ENCODE peak calls at places on chromosomes 13 and 19, in six cellular contexts. O, F, R, B, A and M are unnamed samples. For H3K4me1, the result is how much of the 10 kb centered on the place peaks cover.

GRCh38 chr13:28657784-28658538 is 969 bp upstream of the POMP start:
- DNase-seq in O (no peak), A (no peak), R (no peak), B (no peak), F (no peak), M (no peak)

GRCh38 chr13:104320446-104320845 is 1254.2 kb upstream of the SLC10A2 start:
- DNase-seq in F (no peak), B (no peak), O (no peak), A (no peak), R (no peak), M (no peak)

GRCh38 chr19:48158210-48158790 is 11.8 kb downstream of the LIG1 start:
- DNase-seq in A (no peak), O (no peak), R (no peak), F (no peak), B (no peak), M (no peak)

GRCh38 chr19:17943284-17944221 is 10.7 kb downstream of the CCDC124 start:
- DNase-seq in A (no peak), B (peak), R (no peak), O (no peak), F (no peak), M (no peak)

GRCh38 chr19:4069331-4069959 is 2.7 kb upstream of the ZBTB7A start:
- DNase-seq in A (no peak), R (no peak), F (no peak), O (no peak), B (peak), M (peak)

GRCh38 chr19:34041922-34042521 is 130.3 kb upstream of the LSM14A start:
- DNase-seq in A (peak), B (peak), F (peak), O (peak), R (no peak), M (peak)

GRCh38 chr13:51845574-51846318 is 769 bp upstream of the TMEM272 start:
- DNase-seq in R (no peak), A (no peak), F (no peak), B (peak), O (no peak), M (no peak)

GRCh38 chr19:19452241-19453128 is 47.0 kb downstream of the GATAD2A start:
- DNase-seq in R (no peak), O (no peak), A (no peak), F (no peak), B (no peak), M (peak)

GRCh38 chr19:50489461-50490011 is 12.9 kb upstream of the GARIN5A start:
- DNase-seq in B (peak), F (peak), A (no peak), O (no peak), R (no peak), M (no peak)

GRCh38 chr19:35207391-35207871 is 21.1 kb downstream of the FAM187B start:
- DNase-seq in F (no peak), O (peak), A (no peak), R (no peak), B (no peak), M (no peak)

GRCh38 chr13:113157206-113157928 is 1.1 kb upstream of the PROZ start:
- DNase-seq in A (no peak), B (peak), R (no peak), O (no peak), F (no peak), M (no peak)

GRCh38 chr13:50129923-50130685 is 114.9 kb downstream of the KCNRG start:
- DNase-seq in B (peak), R (no peak), O (no peak), A (peak), F (peak), M (peak)

GRCh38 chr19:1243768-1244692 is 2.5 kb downstream of the ATP5F1D start:
- DNase-seq in R (no peak), F (peak), O (peak), B (peak), A (peak), M (peak)

GRCh38 chr13:51111174-51111573 is at the start of gene C13orf42:
- DNase-seq in B (no peak), F (no peak), A (no peak), O (no peak), R (no peak), M (no peak)

GRCh38 chr19:29843180-29844051 is 31.6 kb downstream of the CCNE1 start:
- DNase-seq in O (no peak), F (peak), B (peak), A (peak), R (no peak), M (peak)

GRCh38 chr19:16572332-16573211 is at the start of gene SLC35E1:
- DNase-seq in A (peak), F (peak), B (peak), R (peak), O (peak), M (peak)

GRCh38 chr13:23753523-23753922 is 135.7 kb downstream of the MIPEP start:
- DNase-seq in F (no peak), R (no peak), A (no peak), O (no peak), B (no peak), M (no peak)

GRCh38 chr13:64239372-64239771 is 2823.7 kb upstream of the PCDH20 start:
- DNase-seq in F (no peak), O (no peak), B (no peak), R (peak), A (no peak), M (no peak)

GRCh38 chr13:99501135-99501951 is at the start of gene TM9SF2:
- DNase-seq in B (peak), A (peak), F (peak), R (peak), O (peak), M (peak)

GRCh38 chr19:54938906-54939305 is 8.4 kb downstream of the NLRP7 start:
- DNase-seq in R (no peak), A (no peak), B (no peak), F (no peak), O (peak), M (no peak)

GRCh38 chr13:32761472-32761871 is 175.2 kb downstream of the PDS5B start:
- DNase-seq in R (no peak), O (no peak), A (no peak), B (no peak), F (no peak), M (no peak)
- H3K4me1 ChIP-seq in R (under half), O (under half), A (under half), B (under half), F (under half), M (under half)

DNA sequence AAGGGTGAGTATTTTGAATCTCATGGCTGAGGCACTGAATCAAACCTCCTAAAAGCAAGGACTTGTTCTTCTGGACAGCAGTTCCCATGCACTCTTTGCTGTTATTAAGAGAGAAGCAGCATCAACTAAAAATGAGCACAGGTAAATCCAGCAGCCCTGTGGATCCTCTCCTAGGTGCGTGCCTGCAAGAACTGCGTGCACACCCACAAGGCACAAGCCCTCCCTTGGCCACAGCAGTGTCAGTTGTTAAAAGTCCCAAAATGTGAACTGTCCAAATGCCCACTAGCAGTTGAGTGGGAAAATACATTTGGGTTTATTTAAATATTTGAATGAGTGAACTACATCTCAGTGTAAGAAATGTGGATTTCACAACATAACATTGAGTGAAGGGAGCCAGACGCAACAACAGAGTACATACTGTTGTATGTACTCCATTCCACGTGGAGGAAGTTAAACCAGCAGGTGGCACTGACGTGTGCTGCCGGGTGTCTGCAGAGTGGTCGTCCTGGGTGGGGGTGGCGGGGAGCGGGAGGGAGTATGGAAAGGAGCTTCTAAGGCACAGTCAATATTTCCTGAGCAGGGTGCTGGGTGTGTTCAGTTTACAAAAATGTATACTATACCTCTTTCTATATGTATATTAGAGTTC is 266.4 kb downstream of the NALCN start:
- DNase-seq in O (no peak), R (no peak), F (no peak), B (peak), A (no peak), M (no peak)
- TF ChIP-seq CTCF in O (peak), R (no peak), F (no peak), B (peak), A (no peak), M (no peak)

GRCh38 chr19:40682431-40682964 is 8.0 kb downstream of the NUMBL start:
- DNase-seq in O (no peak), F (no peak), B (no peak), R (no peak), A (no peak), M (no peak)

GRCh38 chr19:40684280-40684679 is 6.2 kb downstream of the NUMBL start:
- DNase-seq in A (no peak), F (no peak), B (no peak), R (no peak), O (no peak), M (no peak)

GRCh38 chr19:40683437-40683836 is 7.0 kb downstream of the NUMBL start:
- DNase-seq in A (no peak), R (no peak), F (no peak), O (no peak), B (no peak), M (no peak)

GRCh38 chr19:40677156-40677555 is 13.3 kb downstream of the NUMBL start:
- DNase-seq in F (no peak), R (no peak), A (no peak), O (no peak), B (no peak), M (no peak)

GRCh38 chr19:40681039-40681438 is 9.4 kb downstream of the NUMBL start:
- DNase-seq in R (no peak), O (no peak), F (no peak), B (no peak), A (no peak), M (no peak)
- H3K4me1 ChIP-seq in R (under half), O (under half), F (under half), B (under half), A (under half), M (under half)

GRCh38 chr19:49443366-49444099 is 2.2 kb upstream of the SLC17A7 start:
- DNase-seq in F (peak), R (peak), O (peak), A (peak), B (peak), M (peak)

GRCh38 chr19:49447485-49448431 is 3.9 kb downstream of the PIH1D1 start:
- DNase-seq in F (no peak), O (no peak), A (no peak), B (peak), R (no peak), M (no peak)

GRCh38 chr19:49442793-49443365 is 1.6 kb upstream of the SLC17A7 start:
- DNase-seq in O (peak), F (peak), R (peak), B (peak), A (peak), M (peak)

GRCh38 chr19:49448432-49448786 is 3.2 kb downstream of the PIH1D1 start:
- DNase-seq in A (no peak), O (no peak), F (no peak), B (no peak), R (no peak), M (no peak)

GRCh38 chr19:49445997-49446396 is 4.7 kb upstream of the SLC17A7 start:
- DNase-seq in O (no peak), R (no peak), F (no peak), A (no peak), B (no peak), M (no peak)
- TF ChIP-seq CTCF in O (no peak), R (peak), F (no peak), A (no peak), B (no peak), M (no peak)

GRCh38 chr19:14565298-14565679 is 6.6 kb downstream of the NDUFB7 start:
- DNase-seq in F (no peak), A (no peak), O (no peak), B (peak), R (no peak), M (no peak)
- H3K4me1 ChIP-seq in F (under half), A (under half), O (under half), B (under half), R (under half), M (under half)

GRCh38 chr13:82356667-82357066 is 1525.6 kb downstream of the SLITRK1 start:
- DNase-seq in R (no peak), O (no peak), A (no peak), B (no peak), F (no peak), M (no peak)
- TF ChIP-seq CTCF in R (no peak), O (no peak), A (no peak), B (peak), F (no peak), M (no peak)

GRCh38 chr13:90049989-90050671 is 1297.4 kb upstream of the MIR17HG start:
- DNase-seq in A (no peak), F (no peak), R (no peak), O (no peak), B (no peak), M (no peak)
- H3K4me1 ChIP-seq in A (under half), F (under half), R (under half), O (under half), B (under half), M (under half)

GRCh38 chr19:43773725-43774102 is 7.1 kb downstream of the KCNN4 start:
- DNase-seq in A (no peak), O (no peak), F (no peak), B (no peak), R (no peak), M (no peak)

GRCh38 chr19:43777163-43777700 is 3.5 kb downstream of the KCNN4 start:
- DNase-seq in F (no peak), B (no peak), O (no peak), R (no peak), A (no peak), M (no peak)

GRCh38 chr19:43776285-43776684 is 4.5 kb downstream of the KCNN4 start:
- DNase-seq in B (no peak), A (no peak), R (no peak), F (no peak), O (no peak), M (no peak)

GRCh38 chr19:43775299-43775890 is 5.4 kb downstream of the KCNN4 start:
- DNase-seq in A (no peak), B (no peak), O (no peak), F (no peak), R (no peak), M (no peak)

GRCh38 chr19:43774103-43774939 is 6.5 kb downstream of the KCNN4 start:
- DNase-seq in O (no peak), A (peak), F (peak), B (peak), R (no peak), M (peak)
- TF ChIP-seq CTCF in O (no peak), A (peak), F (no peak), B (peak), R (peak), M (peak)

DNA sequence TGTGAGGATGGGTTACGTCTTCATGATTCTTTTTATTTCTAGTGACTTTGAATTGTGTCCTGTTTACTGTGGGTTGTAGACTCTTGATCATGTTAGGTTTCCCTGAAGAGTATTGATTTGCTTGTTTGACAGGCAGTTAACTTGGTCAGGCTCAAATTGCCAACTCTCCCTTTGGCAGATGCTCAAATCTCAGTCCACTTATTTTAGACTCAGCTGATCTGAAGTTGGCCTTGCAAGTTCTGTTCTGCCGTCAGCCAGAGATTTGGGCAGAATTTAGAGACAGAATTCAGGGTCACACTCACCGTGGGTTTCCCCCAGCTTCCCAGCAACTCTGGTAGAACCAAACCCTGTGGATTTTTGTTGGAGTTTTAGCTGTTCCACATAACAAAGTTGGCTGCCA is 71.6 kb upstream of the TEX29 start:
- DNase-seq in A (no peak), R (no peak), F (no peak), O (no peak), B (no peak), M (no peak)
- H3K4me1 ChIP-seq in A (under half), R (under half), F (under half), O (under half), B (under half), M (under half)

GRCh38 chr19:40600086-40600917 is 867 bp upstream of the LTBP4 start:
- DNase-seq in B (peak), A (peak), O (no peak), F (no peak), R (no peak), M (peak)

GRCh38 chr19:40598918-40599307 is 2.3 kb upstream of the LTBP4 start:
- DNase-seq in R (no peak), F (no peak), A (no peak), O (no peak), B (no peak), M (no peak)

GRCh38 chr19:40603071-40603718 is 2.0 kb downstream of the LTBP4 start:
- DNase-seq in R (no peak), F (no peak), A (no peak), B (no peak), O (no peak), M (no peak)

GRCh38 chr19:40599331-40600085 is 1.7 kb upstream of the LTBP4 start:
- DNase-seq in F (no peak), B (peak), A (peak), O (no peak), R (no peak), M (peak)

DNA sequence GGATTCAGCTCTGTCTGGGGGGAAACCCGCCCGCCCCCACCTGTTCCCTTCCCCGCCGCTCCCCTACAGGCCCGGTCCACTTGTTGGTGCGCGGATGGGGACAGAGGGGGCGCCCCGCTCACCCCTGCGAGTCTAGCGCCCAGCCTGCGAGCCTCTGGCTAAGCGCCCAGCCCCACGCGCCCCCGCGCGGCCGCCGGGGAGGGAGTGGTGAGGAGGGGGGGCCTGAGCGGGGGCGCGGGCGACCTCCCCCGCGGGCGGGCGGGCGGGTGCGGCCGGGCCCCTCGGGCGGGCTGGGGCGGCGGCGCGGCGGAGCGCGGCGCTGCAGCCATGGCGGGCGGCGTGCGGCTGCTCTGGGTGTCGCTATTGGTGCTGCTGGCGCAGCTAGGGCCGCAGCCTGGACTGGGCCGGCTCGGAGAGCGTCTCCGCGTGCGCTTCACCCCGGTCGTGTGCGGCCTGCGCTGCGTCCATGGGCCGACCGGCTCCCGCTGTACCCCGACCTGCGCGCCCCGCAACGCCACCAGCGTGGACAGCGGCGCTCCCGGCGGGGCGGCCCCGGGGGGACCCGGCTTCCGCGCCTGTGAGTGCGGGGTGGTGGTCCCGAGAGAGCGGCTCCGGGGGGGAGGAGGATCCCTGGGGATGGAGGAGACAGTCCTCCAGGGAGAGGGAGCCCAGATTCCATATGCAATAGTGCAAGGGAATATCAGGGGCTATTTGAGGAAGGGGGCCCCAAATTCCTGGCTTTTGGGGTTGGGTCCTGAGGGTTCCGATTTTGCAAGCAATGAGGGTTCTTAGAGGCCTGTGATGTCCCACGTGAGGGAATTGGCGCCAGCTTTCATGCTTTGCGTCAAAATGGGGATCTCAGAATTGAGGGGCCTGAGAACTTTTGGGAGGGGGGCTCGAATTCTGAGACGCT is at the start of gene LTBP4:
- DNase-seq in B (peak), A (peak), O (peak), F (peak), R (no peak), M (peak)
- TF ChIP-seq CTCF in B (no peak), A (peak), O (peak), F (no peak), R (peak), M (no peak)